ENCODE peak calls at places on chromosomes 2 and 18, in four cellular contexts. One of them, this sample, is unnamed.

GRCh38 chr2:172667926-172668325 is 67.7 kb upstream of the RAPGEF4 start:
- DNase-seq in IMR-90: peak; percentile 66
- DNase-seq in PC-3: no peak
- DNase-seq in neural progenitor cell: no peak
- DNase-seq in this sample: no peak

GRCh38 chr2:203592470-203592869 is 57.4 kb upstream of the RAPH1 start:
- DNase-seq in IMR-90: no peak
- DNase-seq in PC-3: no peak
- DNase-seq in neural progenitor cell: no peak
- DNase-seq in this sample: no peak

GRCh38 chr2:237128026-237128703 is 42.5 kb downstream of the COPS8 start:
- DNase-seq in IMR-90: peak; percentile 100
- DNase-seq in PC-3: peak; percentile 93
- DNase-seq in neural progenitor cell: peak; percentile 44
- DNase-seq in this sample: peak; percentile 88

GRCh38 chr18:33700513-33700976 is 122.5 kb downstream of the ASXL3 start:
- DNase-seq in IMR-90: no peak
- DNase-seq in PC-3: no peak
- DNase-seq in neural progenitor cell: no peak
- DNase-seq in this sample: no peak

GRCh38 chr18:54205951-54206350 is 18.5 kb downstream of the MBD2 start:
- DNase-seq in IMR-90: no peak
- DNase-seq in PC-3: no peak
- DNase-seq in neural progenitor cell: no peak
- DNase-seq in this sample: no peak

GRCh38 chr2:179495315-179495714 is 230.7 kb upstream of the SESTD1 start:
- DNase-seq in IMR-90: no peak
- DNase-seq in PC-3: no peak
- DNase-seq in neural progenitor cell: no peak
- DNase-seq in this sample: no peak

GRCh38 chr2:174752403-174753037 is 11.8 kb downstream of the CHRNA1 start:
- DNase-seq in IMR-90: no peak
- DNase-seq in PC-3: peak; percentile 27
- DNase-seq in neural progenitor cell: no peak
- DNase-seq in this sample: no peak

GRCh38 chr2:6492573-6492972 is 373.1 kb downstream of the CMPK2 start:
- DNase-seq in IMR-90: no peak
- DNase-seq in PC-3: no peak
- DNase-seq in neural progenitor cell: no peak
- DNase-seq in this sample: no peak

GRCh38 chr18:6370886-6371635 is 43.6 kb downstream of the L3MBTL4 start:
- DNase-seq in IMR-90: no peak
- DNase-seq in PC-3: peak; percentile 46
- DNase-seq in neural progenitor cell: no peak
- DNase-seq in this sample: no peak

GRCh38 chr2:218993345-218994315 is at the start of gene CRYBA2:
- DNase-seq in IMR-90: no peak
- DNase-seq in PC-3: peak; percentile 61
- DNase-seq in neural progenitor cell: peak; percentile 78
- DNase-seq in this sample: no peak

GRCh38 chr2:126902859-126903258 is 4.2 kb downstream of the TEX51 start:
- DNase-seq in IMR-90: no peak
- DNase-seq in PC-3: no peak
- DNase-seq in neural progenitor cell: no peak
- DNase-seq in this sample: no peak

GRCh38 chr2:231714639-231715498 is 6.5 kb downstream of the PTMA start:
- DNase-seq in IMR-90: no peak
- DNase-seq in PC-3: peak; percentile 64
- DNase-seq in neural progenitor cell: peak; percentile 93
- DNase-seq in this sample: peak; percentile 70

GRCh38 chr2:231715988-231716616 is 7.8 kb downstream of the PTMA start:
- DNase-seq in IMR-90: peak; percentile 62
- DNase-seq in PC-3: no peak
- DNase-seq in neural progenitor cell: no peak
- DNase-seq in this sample: no peak

GRCh38 chr2:231711677-231712461 is 3.5 kb downstream of the PTMA start:
- DNase-seq in IMR-90: no peak
- DNase-seq in PC-3: no peak
- DNase-seq in neural progenitor cell: no peak
- DNase-seq in this sample: no peak

GRCh38 chr2:231715499-231715837 is 7.1 kb downstream of the PTMA start:
- DNase-seq in IMR-90: no peak
- DNase-seq in PC-3: no peak
- DNase-seq in neural progenitor cell: no peak
- DNase-seq in this sample: no peak

DNA sequence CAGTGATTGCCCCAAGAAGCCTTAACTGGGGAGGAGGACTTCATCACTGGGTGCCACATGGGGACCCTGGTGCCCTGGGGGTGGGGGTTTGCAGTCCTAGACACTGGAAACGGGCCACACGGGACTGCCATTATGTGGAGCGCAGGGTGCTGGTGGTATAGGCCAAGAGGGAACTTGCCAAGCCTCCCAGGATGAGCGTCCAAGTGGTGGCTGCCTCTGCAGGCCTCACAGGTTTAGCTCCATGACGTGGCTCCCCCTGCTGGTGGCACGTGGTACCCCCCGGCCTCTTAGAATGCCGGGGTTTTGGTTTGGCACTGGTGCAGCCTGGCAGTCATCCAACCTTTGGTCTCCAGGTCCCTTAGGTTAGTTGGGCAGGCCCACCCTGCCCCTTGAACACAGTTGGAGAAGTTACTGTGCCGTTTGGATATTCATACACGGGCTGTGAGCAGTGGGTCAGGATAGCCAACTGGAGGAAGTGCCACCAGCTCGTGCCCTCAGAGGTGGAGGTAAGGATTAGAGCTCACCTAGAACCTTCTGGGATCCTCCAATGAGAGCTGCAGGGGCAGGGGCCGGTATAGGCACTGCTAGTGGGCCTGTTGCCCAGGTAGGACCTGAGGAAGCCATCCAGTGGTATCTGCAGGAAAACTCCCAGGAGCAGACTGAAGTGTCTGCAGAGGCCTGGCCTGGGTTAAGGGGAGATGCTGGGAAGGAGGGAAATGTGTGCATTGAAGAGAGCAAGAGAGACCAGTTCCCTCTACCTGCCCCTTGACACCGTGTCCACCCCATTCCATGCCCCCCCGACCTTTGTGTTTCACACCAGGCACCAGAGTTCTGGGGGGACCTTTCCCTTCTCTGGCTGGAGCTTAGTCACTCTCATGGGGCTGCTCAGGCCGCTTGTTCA is 5.7 kb downstream of the PTMA start:
- DNase-seq in IMR-90: peak; percentile 87
- DNase-seq in PC-3: peak; percentile 92
- DNase-seq in neural progenitor cell: peak; percentile 93
- DNase-seq in this sample: peak; percentile 68
- H3K4me2 ChIP-seq in IMR-90: no peak overlapping the region
- H3K4me2 ChIP-seq in PC-3: no peak overlapping the region
- H3K4me2 ChIP-seq in neural progenitor cell: no peak overlapping the region
- H3K4me2 ChIP-seq in this sample: peak overlapping the region; percentile 17

GRCh38 chr2:1136807-1137663 is 186.4 kb downstream of the SNTG2 start:
- DNase-seq in IMR-90: no peak
- DNase-seq in PC-3: no peak
- DNase-seq in neural progenitor cell: no peak
- DNase-seq in this sample: no peak

GRCh38 chr2:1137992-1138391 is 187.3 kb downstream of the SNTG2 start:
- DNase-seq in IMR-90: no peak
- DNase-seq in PC-3: no peak
- DNase-seq in neural progenitor cell: no peak
- DNase-seq in this sample: no peak

GRCh38 chr2:1143129-1143528 is 192.5 kb downstream of the SNTG2 start:
- DNase-seq in IMR-90: no peak
- DNase-seq in PC-3: no peak
- DNase-seq in neural progenitor cell: no peak
- DNase-seq in this sample: no peak

GRCh38 chr2:1140389-1141003 is 189.8 kb downstream of the SNTG2 start:
- DNase-seq in IMR-90: no peak
- DNase-seq in PC-3: peak; percentile 60
- DNase-seq in neural progenitor cell: peak; percentile 71
- DNase-seq in this sample: no peak

GRCh38 chr2:1141079-1141478 is 190.4 kb downstream of the SNTG2 start:
- DNase-seq in IMR-90: no peak
- DNase-seq in PC-3: no peak
- DNase-seq in neural progenitor cell: no peak
- DNase-seq in this sample: no peak
- H3K27ac ChIP-seq in IMR-90: no peak overlapping the region
- H3K27ac ChIP-seq in PC-3: no peak overlapping the region
- H3K27ac ChIP-seq in neural progenitor cell: no peak overlapping the region
- H3K27ac ChIP-seq in this sample: no peak overlapping the region

GRCh38 chr2:133641942-133642341 is 73.7 kb upstream of the NCKAP5 start:
- DNase-seq in IMR-90: no peak
- DNase-seq in PC-3: no peak
- DNase-seq in neural progenitor cell: no peak
- DNase-seq in this sample: no peak
- H3K4me2 ChIP-seq in IMR-90: no peak overlapping the region
- H3K4me2 ChIP-seq in PC-3: peak overlapping the region; percentile 34
- H3K4me2 ChIP-seq in neural progenitor cell: no peak overlapping the region
- H3K4me2 ChIP-seq in this sample: no peak overlapping the region

DNA sequence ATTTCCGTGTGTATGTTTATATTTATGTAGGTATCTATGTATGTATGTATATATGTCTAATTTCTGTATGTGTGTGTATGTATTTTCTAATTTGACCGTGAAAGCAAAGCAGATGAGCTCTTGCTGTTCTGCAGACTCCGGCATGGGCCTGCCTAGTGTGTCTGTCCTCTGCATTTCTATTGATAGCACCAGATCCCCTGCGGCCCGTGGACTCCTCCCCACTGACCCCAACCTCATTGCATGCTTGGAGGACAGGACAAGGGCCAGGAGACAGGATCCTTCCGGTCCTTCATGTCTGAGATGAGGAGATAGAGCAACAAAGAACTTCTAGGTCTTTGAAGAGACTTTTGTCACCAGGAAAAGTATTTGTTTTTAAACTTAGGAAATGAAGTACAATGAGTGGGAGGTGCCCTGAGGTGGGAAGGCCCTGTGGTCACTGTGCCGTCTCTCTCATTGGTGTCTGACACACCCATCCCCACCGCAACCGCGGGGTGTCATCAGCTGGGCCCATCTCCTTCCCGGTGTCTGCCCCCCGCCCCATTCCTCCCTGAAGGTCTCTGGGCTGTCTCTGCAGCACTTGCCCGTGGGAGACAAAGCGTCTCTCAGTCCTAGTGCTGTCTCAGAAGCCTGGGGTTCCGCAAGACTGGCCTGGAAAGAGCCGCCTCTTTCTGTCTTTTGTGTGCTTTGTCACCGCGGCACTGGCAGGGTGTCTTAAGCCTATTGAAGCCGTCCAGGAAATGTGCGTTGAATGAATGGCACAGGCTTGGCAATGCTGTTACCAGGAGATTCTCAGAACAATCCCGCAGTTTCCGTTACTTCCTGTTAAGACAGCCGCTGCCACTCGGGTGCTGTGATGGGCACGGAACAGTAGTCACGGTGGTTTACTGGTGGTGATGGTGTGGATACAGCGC is 216.4 kb downstream of the AGAP1 start:
- DNase-seq in IMR-90: no peak
- DNase-seq in PC-3: peak; percentile 9
- DNase-seq in neural progenitor cell: peak; percentile 82
- DNase-seq in this sample: peak; percentile 79
- H3K27ac ChIP-seq in IMR-90: no peak overlapping the region
- H3K27ac ChIP-seq in PC-3: peak overlapping the region; percentile 96
- H3K27ac ChIP-seq in neural progenitor cell: no peak overlapping the region
- H3K27ac ChIP-seq in this sample: peak overlapping the region; percentile 96

DNA sequence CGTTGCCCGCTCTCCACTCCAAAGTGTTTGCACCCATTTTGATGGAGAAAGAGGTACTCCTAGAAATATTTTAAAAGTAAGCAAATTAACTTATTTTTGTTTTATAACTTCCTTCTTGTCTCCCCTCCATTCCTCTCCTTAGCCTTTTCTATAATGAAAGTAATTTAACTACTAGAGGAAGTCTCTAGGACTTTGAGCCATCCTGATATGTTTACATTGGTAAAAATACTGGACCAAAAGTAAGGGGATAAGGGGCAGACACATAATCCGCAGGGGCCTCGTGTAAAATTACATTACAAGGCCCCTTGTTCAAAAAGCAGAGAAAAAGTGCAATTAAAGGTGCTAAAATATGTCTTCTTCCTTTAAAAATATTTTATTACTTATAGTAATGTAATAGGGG is 55.4 kb downstream of the MYOM1 start:
- DNase-seq in IMR-90: no peak
- DNase-seq in PC-3: no peak
- DNase-seq in neural progenitor cell: no peak
- DNase-seq in this sample: no peak
- H3K4me2 ChIP-seq in IMR-90: no peak overlapping the region
- H3K4me2 ChIP-seq in PC-3: no peak overlapping the region
- H3K4me2 ChIP-seq in neural progenitor cell: no peak overlapping the region
- H3K4me2 ChIP-seq in this sample: no peak overlapping the region

DNA sequence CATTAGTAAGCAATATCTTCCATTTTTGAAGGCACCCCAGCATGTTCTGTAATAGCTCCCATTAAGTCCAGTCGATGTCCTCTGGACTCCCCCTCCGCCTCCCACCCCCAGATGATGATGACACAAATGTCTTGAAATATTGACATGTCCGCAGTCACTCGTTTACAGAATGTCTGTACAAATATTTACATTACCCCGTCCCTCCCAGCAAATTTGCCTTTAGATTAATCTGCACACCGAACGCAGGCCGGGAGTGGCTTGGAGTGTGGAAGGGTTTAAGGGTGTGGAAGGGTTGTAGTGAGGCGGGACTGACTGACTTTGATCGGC is 853 bp upstream of the OSBPL6 start:
- DNase-seq in IMR-90: peak; percentile 4
- DNase-seq in PC-3: peak; percentile 58
- DNase-seq in neural progenitor cell: no peak
- DNase-seq in this sample: no peak
- H3K27ac ChIP-seq in IMR-90: no peak overlapping the region
- H3K27ac ChIP-seq in PC-3: peak overlapping the region; percentile 19
- H3K27ac ChIP-seq in neural progenitor cell: no peak overlapping the region
- H3K27ac ChIP-seq in this sample: no peak overlapping the region

GRCh38 chr2:67713376-67713775 is 316.2 kb downstream of the ETAA1 start:
- DNase-seq in IMR-90: no peak
- DNase-seq in PC-3: no peak
- DNase-seq in neural progenitor cell: no peak
- DNase-seq in this sample: no peak

GRCh38 chr2:67716895-67717294 is 319.8 kb downstream of the ETAA1 start:
- DNase-seq in IMR-90: peak; percentile 32
- DNase-seq in PC-3: peak; percentile 43
- DNase-seq in neural progenitor cell: no peak
- DNase-seq in this sample: no peak

GRCh38 chr2:67717692-67718091 is 320.6 kb downstream of the ETAA1 start:
- DNase-seq in IMR-90: no peak
- DNase-seq in PC-3: no peak
- DNase-seq in neural progenitor cell: no peak
- DNase-seq in this sample: no peak

GRCh38 chr2:67724261-67724660 is 327.1 kb downstream of the ETAA1 start:
- DNase-seq in IMR-90: no peak
- DNase-seq in PC-3: no peak
- DNase-seq in neural progenitor cell: no peak
- DNase-seq in this sample: no peak

DNA sequence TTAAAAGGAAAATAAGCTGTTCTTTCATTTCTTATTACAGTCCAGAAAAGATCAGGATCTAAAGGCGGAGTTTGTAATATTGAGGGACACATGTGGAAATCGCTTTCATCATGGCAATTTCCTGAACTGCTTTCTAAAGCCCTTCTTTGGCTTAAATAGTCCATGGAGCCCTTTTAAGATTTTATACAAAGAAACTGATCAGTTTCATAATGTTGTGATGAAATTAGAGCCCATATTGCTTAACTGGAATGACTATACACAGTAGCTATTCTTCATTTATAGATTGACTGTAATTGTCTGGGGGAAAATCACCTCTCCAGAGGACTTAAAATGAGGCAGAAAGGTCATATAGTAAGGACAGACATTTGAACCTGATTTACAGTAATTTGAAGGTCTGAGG is 322.2 kb downstream of the ETAA1 start:
- DNase-seq in IMR-90: no peak
- DNase-seq in PC-3: no peak
- DNase-seq in neural progenitor cell: no peak
- DNase-seq in this sample: no peak
- H3K4me2 ChIP-seq in IMR-90: no peak overlapping the region
- H3K4me2 ChIP-seq in PC-3: no peak overlapping the region
- H3K4me2 ChIP-seq in neural progenitor cell: no peak overlapping the region
- H3K4me2 ChIP-seq in this sample: no peak overlapping the region

This sample was measured in PC-9.